ENCODE peak calls at places on chromosome 12, in eight cellular contexts. F is glutamatergic neuron; D is fibroblast of pulmonary artery; S is aorta; J is cardiac fibroblast; T is NCI-H1092 treated with DMSO at 0.1 percent for 48 hours; B is activated CD4-positive, CD25-positive, alpha-beta regulatory T cell; G is activated T-helper 1 cell treated with anti-CD3 and anti-CD28 coated beads, Interleukin-2, amount 50 U/mL, for 16 hours. A is an unnamed sample.

GRCh38 chr12:13099066-13099909 is 4.2 kb downstream of the GSG1 start:
- DNase-seq in F (no peak), D (no peak), S (no peak), J (peak; percentile 51), T (no peak), B (no peak), G (no peak), A (peak; percentile 32)

GRCh38 chr12:3123729-3124128 is 46.5 kb downstream of the TSPAN9 start:
- DNase-seq in F (no peak), D (peak; percentile 18), S (peak; percentile 41), J (peak; percentile 66), T (no peak), B (no peak), G (no peak), A (no peak)

GRCh38 chr12:38847247-38847646 is 58.1 kb downstream of the CPNE8 start:
- DNase-seq in F (no peak), D (no peak), S (no peak), J (peak; percentile 28), T (no peak), B (no peak), G (no peak), A (no peak)

GRCh38 chr12:42741771-42742510 is 152.4 kb upstream of the PRICKLE1 start:
- DNase-seq in F (no peak), D (peak; percentile 60), S (no peak), J (peak; percentile 80), T (no peak), B (no peak), G (no peak), A (no peak)

GRCh38 chr12:105233045-105233905 is 2.7 kb downstream of the APPL2 start:
- DNase-seq in F (no peak), D (no peak), S (no peak), J (no peak), T (no peak), B (no peak), G (no peak), A (no peak)

GRCh38 chr12:43957732-43958131 is 121.9 kb downstream of the TMEM117 start:
- DNase-seq in F (no peak), D (peak; percentile 75), S (no peak), J (peak; percentile 75), T (peak; percentile 72), B (no peak), G (no peak), A (no peak)

GRCh38 chr12:108783446-108783845 is 52.1 kb upstream of the CORO1C start:
- DNase-seq in F (no peak), D (no peak), S (no peak), J (no peak), T (no peak), B (no peak), G (no peak), A (no peak)

GRCh38 chr12:78085562-78086182 is 255.0 kb downstream of the NAV3 start:
- DNase-seq in F (no peak), D (peak; percentile 31), S (no peak), J (peak; percentile 81), T (no peak), B (no peak), G (no peak), A (no peak)

A was measured in activated B cell treated with CpG ODN at 0.5 μM for 24 hours.